ENCODE peak calls at places on chromosomes 1 and 21, in ten cellular contexts. S, J, C, Y, T, M, E, F, N and A are unnamed samples. For H3K27me3 and H3K4me1, the result is how much of the 10 kb centered on the place peaks cover.

GRCh38 chr1:76425843-76426145 is 351.2 kb downstream of the ST6GALNAC3 start:
- DNase-seq in S (no peak), J (no peak), C (no peak), Y (no peak), T (no peak), M (no peak), E (no peak), F (no peak), N (no peak), A (no peak)

GRCh38 chr1:66168467-66168887 is 365.5 kb upstream of the SGIP1 start:
- DNase-seq in S (no peak), J (no peak), C (no peak), Y (no peak), T (no peak), M (no peak), E (no peak), F (no peak), N (no peak), A (peak)

GRCh38 chr1:42758641-42759040 is 8.2 kb downstream of the P3H1 start:
- DNase-seq in S (no peak), J (no peak), C (no peak), Y (no peak), T (no peak), M (no peak), E (no peak), F (no peak), N (no peak), A (no peak)

GRCh38 chr1:72105201-72105600 is 177.1 kb downstream of the NEGR1 start:
- DNase-seq in S (no peak), J (no peak), C (no peak), Y (no peak), T (no peak), M (no peak), E (no peak), F (no peak), N (no peak), A (no peak)

GRCh38 chr1:199549424-199549823 is 478.1 kb upstream of the NR5A2 start:
- DNase-seq in S (no peak), J (no peak), C (no peak), Y (no peak), T (no peak), M (no peak), E (no peak), F (no peak), N (no peak), A (no peak)

GRCh38 chr1:169565335-169566271 is 20.7 kb downstream of the F5 start:
- DNase-seq in S (no peak), J (no peak), C (no peak), Y (no peak), T (no peak), M (no peak), E (no peak), F (no peak), N (no peak), A (no peak)

GRCh38 chr1:205183676-205184335 is 27.7 kb downstream of the DSTYK start:
- DNase-seq in S (no peak), J (no peak), C (no peak), Y (no peak), T (no peak), M (no peak), E (no peak), F (no peak), N (no peak), A (no peak)

GRCh38 chr1:165228676-165229075 is 127.8 kb downstream of the LMX1A start:
- DNase-seq in S (no peak), J (peak), C (no peak), Y (no peak), T (no peak), M (no peak), E (no peak), F (no peak), N (no peak), A (peak)

GRCh38 chr1:48817505-48818114 is 40.9 kb upstream of the BEND5 start:
- DNase-seq in S (peak), J (peak), C (no peak), Y (peak), T (peak), M (peak), E (no peak), F (peak), N (peak), A (peak)

GRCh38 chr1:66298427-66298826 is 235.5 kb upstream of the SGIP1 start:
- DNase-seq in S (no peak), J (no peak), C (no peak), Y (no peak), T (no peak), M (no peak), E (no peak), F (no peak), N (no peak), A (no peak)

GRCh38 chr1:46333300-46334029 is 7.1 kb upstream of the NSUN4 start:
- DNase-seq in S (no peak), J (peak), C (no peak), Y (no peak), T (no peak), M (peak), E (peak), F (no peak), N (no peak), A (peak)

GRCh38 chr1:225763815-225764548 is 13.6 kb upstream of the SRP9 start:
- DNase-seq in S (no peak), J (no peak), C (no peak), Y (no peak), T (no peak), M (peak), E (no peak), F (no peak), N (no peak), A (peak)

GRCh38 chr1:172134087-172134731 is 286.3 kb upstream of the C1orf105 start:
- DNase-seq in S (no peak), J (no peak), C (no peak), Y (no peak), T (no peak), M (no peak), E (peak), F (no peak), N (no peak), A (no peak)

GRCh38 chr1:8089535-8090228 is 63.6 kb upstream of the ERRFI1 start:
- DNase-seq in S (no peak), J (no peak), C (no peak), Y (no peak), T (no peak), M (no peak), E (no peak), F (no peak), N (no peak), A (no peak)

GRCh38 chr1:14095001-14095400 is 395.0 kb downstream of the PRDM2 start:
- DNase-seq in S (no peak), J (peak), C (no peak), Y (no peak), T (no peak), M (no peak), E (no peak), F (no peak), N (peak), A (no peak)

GRCh38 chr1:9715536-9716226 is 64.2 kb downstream of the PIK3CD start:
- DNase-seq in S (no peak), J (no peak), C (peak), Y (no peak), T (no peak), M (no peak), E (no peak), F (no peak), N (no peak), A (no peak)

GRCh38 chr1:57204091-57204490 is 219.8 kb downstream of the DAB1 start:
- DNase-seq in S (no peak), J (no peak), C (no peak), Y (no peak), T (no peak), M (no peak), E (peak), F (no peak), N (no peak), A (no peak)

GRCh38 chr1:36199934-36200741 is 24.1 kb upstream of the THRAP3 start:
- DNase-seq in S (no peak), J (no peak), C (no peak), Y (no peak), T (no peak), M (peak), E (no peak), F (no peak), N (no peak), A (no peak)

GRCh38 chr1:36161656-36162531 is 5.9 kb downstream of the MAP7D1 start:
- DNase-seq in S (no peak), J (no peak), C (peak), Y (no peak), T (peak), M (no peak), E (no peak), F (no peak), N (no peak), A (no peak)

GRCh38 chr1:4825841-4826450 is 171.5 kb downstream of the AJAP1 start:
- DNase-seq in S (no peak), J (peak), C (no peak), Y (no peak), T (no peak), M (no peak), E (no peak), F (no peak), N (peak), A (no peak)

GRCh38 chr1:193346085-193346484 is 159.7 kb upstream of the B3GALT2 start:
- DNase-seq in S (no peak), J (no peak), C (no peak), Y (no peak), T (no peak), M (no peak), E (no peak), F (no peak), N (no peak), A (no peak)

GRCh38 chr1:234709473-234710279 is 99.7 kb upstream of the IRF2BP2 start:
- DNase-seq in S (no peak), J (no peak), C (no peak), Y (no peak), T (peak), M (no peak), E (no peak), F (peak), N (no peak), A (peak)

GRCh38 chr1:219265026-219265515 is 91.4 kb downstream of the LYPLAL1 start:
- DNase-seq in S (no peak), J (no peak), C (no peak), Y (no peak), T (no peak), M (no peak), E (no peak), F (no peak), N (no peak), A (no peak)

GRCh38 chr1:150507912-150508864 is at the start of gene ECM1:
- DNase-seq in S (no peak), J (no peak), C (no peak), Y (peak), T (no peak), M (peak), E (no peak), F (peak), N (no peak), A (peak)

GRCh38 chr1:104402178-104402577 is 652.5 kb downstream of the AMY1C start:
- DNase-seq in S (no peak), J (no peak), C (no peak), Y (no peak), T (no peak), M (no peak), E (no peak), F (no peak), N (no peak), A (no peak)

GRCh38 chr1:90970208-90970607 is 51.6 kb downstream of the ZNF644 start:
- DNase-seq in S (no peak), J (no peak), C (no peak), Y (no peak), T (no peak), M (no peak), E (no peak), F (no peak), N (no peak), A (no peak)

GRCh38 chr1:211520641-211521040 is 28.7 kb upstream of the RD3 start:
- DNase-seq in S (no peak), J (no peak), C (no peak), Y (no peak), T (no peak), M (no peak), E (no peak), F (no peak), N (no peak), A (no peak)

GRCh38 chr1:40949563-40949962 is 29.9 kb upstream of the CTPS1 start:
- DNase-seq in S (no peak), J (no peak), C (no peak), Y (no peak), T (no peak), M (no peak), E (no peak), F (no peak), N (no peak), A (no peak)

GRCh38 chr1:213603087-213603486 is 384.7 kb upstream of the PROX1 start:
- DNase-seq in S (no peak), J (no peak), C (no peak), Y (no peak), T (no peak), M (no peak), E (no peak), F (no peak), N (no peak), A (no peak)

GRCh38 chr1:70778934-70779333 is 268.7 kb downstream of the PTGER3 start:
- DNase-seq in S (no peak), J (no peak), C (no peak), Y (no peak), T (no peak), M (no peak), E (no peak), F (no peak), N (no peak), A (no peak)

DNA sequence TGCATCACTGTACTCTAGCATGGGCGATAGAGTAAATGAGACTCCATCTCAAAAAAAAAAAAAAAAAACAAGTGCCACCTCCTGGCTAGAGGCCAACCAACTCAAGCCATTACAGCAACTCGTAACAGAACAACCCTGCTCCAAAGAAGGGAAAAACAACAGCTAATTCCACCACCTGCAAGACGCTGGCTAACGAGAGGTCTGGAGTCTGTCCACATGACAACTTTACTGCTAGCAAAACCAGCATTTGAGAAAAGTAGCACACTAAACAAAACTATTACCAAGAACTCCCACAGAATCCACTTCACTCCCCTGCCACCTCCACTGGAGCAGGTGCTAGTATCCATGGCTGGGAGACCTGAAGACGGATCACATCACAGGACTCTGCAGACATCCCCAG is 24.1 kb upstream of the EGLN1 start:
- DNase-seq in S (no peak), J (no peak), C (no peak), Y (no peak), T (no peak), M (no peak), E (no peak), F (no peak), N (no peak), A (no peak)
- H3K27me3 ChIP-seq in S (under half), J (under half), C (under half), Y (under half), T (under half), M (under half), E (under half), F (under half), N (under half), A (under half)

GRCh38 chr1:156511656-156512055 is 11.1 kb upstream of the MEF2D start:
- DNase-seq in S (no peak), J (no peak), C (no peak), Y (no peak), T (no peak), M (peak), E (no peak), F (no peak), N (no peak), A (no peak)

GRCh38 chr1:156508205-156508954 is 7.8 kb upstream of the MEF2D start:
- DNase-seq in S (no peak), J (no peak), C (no peak), Y (no peak), T (peak), M (peak), E (no peak), F (peak), N (no peak), A (no peak)

GRCh38 chr1:156510709-156511108 is 10.1 kb upstream of the MEF2D start:
- DNase-seq in S (no peak), J (no peak), C (no peak), Y (no peak), T (peak), M (peak), E (no peak), F (peak), N (no peak), A (no peak)

GRCh38 chr1:156508955-156509234 is 8.3 kb upstream of the MEF2D start:
- DNase-seq in S (no peak), J (no peak), C (no peak), Y (no peak), T (no peak), M (no peak), E (no peak), F (peak), N (no peak), A (no peak)

GRCh38 chr1:156509424-156510035 is 9.0 kb upstream of the MEF2D start:
- DNase-seq in S (no peak), J (no peak), C (no peak), Y (no peak), T (no peak), M (no peak), E (no peak), F (no peak), N (no peak), A (no peak)
- H3K4me3 ChIP-seq in S (no peak), J (no peak), C (no peak), Y (no peak), T (no peak), M (no peak), E (no peak), F (no peak), N (no peak), A (no peak)

DNA sequence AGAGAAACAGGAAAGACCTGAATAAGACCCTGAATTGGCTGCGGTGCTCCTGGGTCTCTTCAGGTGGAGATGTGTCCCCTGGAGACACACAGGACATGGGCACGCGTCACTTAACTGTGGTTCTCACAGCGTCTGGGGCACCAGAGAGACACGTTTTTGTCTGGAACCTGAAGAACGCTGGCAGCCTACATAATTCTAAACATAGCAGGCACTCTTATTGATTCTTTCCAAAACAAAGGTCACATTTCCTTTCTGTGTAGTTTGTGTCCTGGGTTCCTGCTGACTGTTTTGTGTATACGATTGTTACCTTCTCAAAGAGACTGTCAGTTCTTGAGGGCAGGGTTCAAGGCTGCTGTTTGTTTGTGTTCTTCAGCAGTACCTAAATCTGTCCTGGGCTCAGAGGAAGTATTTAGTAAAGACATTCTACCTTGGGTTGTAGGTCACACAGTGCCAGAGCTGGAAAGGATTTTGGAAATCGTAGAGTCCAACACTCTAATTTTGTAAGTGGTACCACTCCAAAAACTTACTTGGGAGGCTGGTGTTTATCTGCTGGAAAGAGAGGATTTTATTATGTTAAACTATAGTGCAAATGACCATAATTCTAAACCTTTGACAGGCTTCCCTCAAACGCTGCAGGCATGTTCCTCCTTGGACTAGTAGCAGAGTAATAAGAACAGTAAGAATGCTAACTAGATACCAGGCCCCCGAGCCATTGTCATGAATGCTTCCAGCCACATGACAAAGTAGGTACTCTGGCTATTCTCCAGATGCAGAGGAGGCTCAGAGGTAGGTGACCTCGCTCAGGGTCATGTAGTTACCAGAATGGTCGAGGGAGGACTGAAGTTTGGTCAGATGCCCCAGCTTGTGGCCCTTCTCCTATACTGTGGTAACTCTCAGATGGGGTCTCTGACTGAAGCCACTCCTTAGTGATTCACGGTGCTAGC is 164.3 kb downstream of the DHRS3 start:
- DNase-seq in S (no peak), J (no peak), C (no peak), Y (no peak), T (no peak), M (peak), E (no peak), F (no peak), N (no peak), A (no peak)
- H3K4me1 ChIP-seq in S (under half), J (under half), C (half or more), Y (under half), T (half or more), M (under half), E (under half), F (half or more), N (under half), A (under half)

GRCh38 chr1:3681231-3681897 is 29.0 kb downstream of the TP73 start:
- DNase-seq in S (no peak), J (no peak), C (no peak), Y (no peak), T (peak), M (no peak), E (no peak), F (no peak), N (no peak), A (no peak)
- H3K27me3 ChIP-seq in S (under half), J (under half), C (under half), Y (under half), T (under half), M (under half), E (under half), F (under half), N (under half), A (under half)

GRCh38 chr1:155016231-155016831 is 13.7 kb downstream of the ZBTB7B start:
- DNase-seq in S (peak), J (no peak), C (no peak), Y (no peak), T (peak), M (no peak), E (no peak), F (peak), N (no peak), A (no peak)
- H3K4me3 ChIP-seq in S (no peak), J (no peak), C (peak), Y (no peak), T (no peak), M (no peak), E (no peak), F (no peak), N (no peak), A (no peak)

DNA sequence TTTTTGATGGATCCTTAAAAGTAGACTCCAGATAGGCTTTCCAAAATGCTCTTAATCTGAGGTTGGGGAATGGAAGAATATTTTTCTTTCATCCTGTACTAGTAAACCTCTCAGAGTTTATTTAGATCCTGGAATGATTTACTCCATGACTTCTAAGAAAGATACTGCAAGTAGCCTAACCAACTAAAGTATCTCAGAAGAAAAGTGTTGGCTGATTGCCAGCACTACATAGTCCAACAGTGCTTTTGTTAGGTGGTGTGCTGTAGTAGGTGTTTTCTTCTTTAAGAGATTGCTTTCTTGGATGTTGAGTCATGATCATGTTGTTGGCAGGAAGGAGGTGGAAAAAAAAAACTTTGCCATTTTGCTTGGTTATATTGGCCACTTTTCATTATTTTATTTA is 119.8 kb downstream of the OSBPL9 start:
- DNase-seq in S (no peak), J (no peak), C (no peak), Y (no peak), T (no peak), M (peak), E (no peak), F (no peak), N (no peak), A (peak)
- H3K4me1 ChIP-seq in S (under half), J (under half), C (under half), Y (under half), T (under half), M (under half), E (under half), F (half or more), N (under half), A (under half)

DNA sequence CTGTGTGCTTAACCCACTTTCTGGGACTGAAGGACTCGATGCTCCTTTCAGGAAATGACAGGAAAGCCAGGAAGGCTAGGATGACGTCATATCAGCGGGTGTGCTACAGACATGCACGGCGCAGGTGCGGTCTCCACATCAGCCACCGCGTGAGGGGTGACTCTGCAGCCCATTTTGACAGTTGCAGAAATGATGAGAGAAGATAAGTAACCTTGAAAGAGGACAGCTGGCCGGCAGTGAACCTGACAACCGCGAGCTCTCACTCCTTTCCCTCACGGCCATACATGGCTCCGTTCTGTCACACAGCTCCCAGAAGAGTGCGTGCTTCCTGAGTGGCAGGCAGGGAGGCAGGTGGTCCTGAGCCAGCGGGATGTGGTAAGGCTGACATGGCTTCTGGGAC is 1.7 kb upstream of the KRTAP10-5 start:
- DNase-seq in S (no peak), J (no peak), C (no peak), Y (no peak), T (no peak), M (no peak), E (no peak), F (no peak), N (no peak), A (no peak)
- H3K27me3 ChIP-seq in S (under half), J (under half), C (under half), Y (under half), T (under half), M (under half), E (under half), F (under half), N (under half), A (under half)